ENCODE peak calls at places on chromosomes 5 and 9, in four cellular contexts. One of them, this sample, is unnamed. For H3K9me2, the result is how much of the 10 kb centered on the place peaks cover.

GRCh38 chr9:121945849-121946248 is 147.3 kb downstream of the TTLL11 start:
- DNase-seq in GM23248: peak
- DNase-seq in hepatocyte: no peak
- DNase-seq in PC-3: peak
- DNase-seq in this sample: peak

GRCh38 chr5:17340816-17341215 is 123.4 kb downstream of the BASP1 start:
- DNase-seq in GM23248: no peak
- DNase-seq in hepatocyte: no peak
- DNase-seq in PC-3: no peak
- DNase-seq in this sample: no peak

GRCh38 chr5:168578506-168579205 is 512 bp downstream of the PANK3 start:
- DNase-seq in GM23248: no peak
- DNase-seq in hepatocyte: peak
- DNase-seq in PC-3: no peak
- DNase-seq in this sample: no peak

GRCh38 chr5:131224387-131225191 is 39.3 kb upstream of the CDC42SE2 start:
- DNase-seq in GM23248: no peak
- DNase-seq in hepatocyte: no peak
- DNase-seq in PC-3: no peak
- DNase-seq in this sample: no peak

GRCh38 chr9:98502311-98502975 is 206.3 kb downstream of the GABBR2 start:
- DNase-seq in GM23248: peak
- DNase-seq in hepatocyte: peak
- DNase-seq in PC-3: no peak
- DNase-seq in this sample: no peak

GRCh38 chr5:152113401-152113800 is 188.8 kb upstream of the GLRA1 start:
- DNase-seq in GM23248: no peak
- DNase-seq in hepatocyte: no peak
- DNase-seq in PC-3: no peak
- DNase-seq in this sample: no peak

GRCh38 chr9:1366300-1366699 is 316.1 kb downstream of the DMRT2 start:
- DNase-seq in GM23248: no peak
- DNase-seq in hepatocyte: no peak
- DNase-seq in PC-3: no peak
- DNase-seq in this sample: no peak

GRCh38 chr5:84494453-84494852 is 109.8 kb upstream of the EDIL3 start:
- DNase-seq in GM23248: peak
- DNase-seq in hepatocyte: no peak
- DNase-seq in PC-3: peak
- DNase-seq in this sample: no peak

GRCh38 chr5:179869641-179870402 is 11.2 kb upstream of the MRNIP start:
- DNase-seq in GM23248: no peak
- DNase-seq in hepatocyte: no peak
- DNase-seq in PC-3: no peak
- DNase-seq in this sample: no peak

GRCh38 chr5:132540764-132541163 is 2.6 kb downstream of the IL5 start:
- DNase-seq in GM23248: no peak
- DNase-seq in hepatocyte: no peak
- DNase-seq in PC-3: no peak
- DNase-seq in this sample: no peak

GRCh38 chr9:131731237-131731995 is 8.5 kb downstream of the RAPGEF1 start:
- DNase-seq in GM23248: peak
- DNase-seq in hepatocyte: no peak
- DNase-seq in PC-3: peak
- DNase-seq in this sample: no peak

GRCh38 chr9:128568470-128569083 is 16.2 kb downstream of the SPTAN1 start:
- DNase-seq in GM23248: peak
- DNase-seq in hepatocyte: no peak
- DNase-seq in PC-3: no peak
- DNase-seq in this sample: no peak

GRCh38 chr5:1476181-1476966 is 31.1 kb upstream of the SLC6A3 start:
- DNase-seq in GM23248: no peak
- DNase-seq in hepatocyte: no peak
- DNase-seq in PC-3: no peak
- DNase-seq in this sample: no peak

GRCh38 chr9:101333490-101333889 is 51.3 kb downstream of the BAAT start:
- DNase-seq in GM23248: no peak
- DNase-seq in hepatocyte: no peak
- DNase-seq in PC-3: peak
- DNase-seq in this sample: no peak

GRCh38 chr5:179781846-179782245 is 11.9 kb upstream of the LTC4S start:
- DNase-seq in GM23248: no peak
- DNase-seq in hepatocyte: no peak
- DNase-seq in PC-3: no peak
- DNase-seq in this sample: no peak

GRCh38 chr5:91123896-91124295 is 259.2 kb downstream of the ARRDC3 start:
- DNase-seq in GM23248: peak
- DNase-seq in hepatocyte: no peak
- DNase-seq in PC-3: no peak
- DNase-seq in this sample: no peak

GRCh38 chr9:97397220-97397619 is 14.7 kb upstream of the TDRD7 start:
- DNase-seq in GM23248: peak
- DNase-seq in hepatocyte: no peak
- DNase-seq in PC-3: peak
- DNase-seq in this sample: no peak

GRCh38 chr5:67262202-67262601 is 65.6 kb upstream of the CD180 start:
- DNase-seq in GM23248: no peak
- DNase-seq in hepatocyte: no peak
- DNase-seq in PC-3: no peak
- DNase-seq in this sample: no peak

GRCh38 chr5:135018457-135018856 is 15.6 kb downstream of the PITX1 start:
- DNase-seq in GM23248: no peak
- DNase-seq in hepatocyte: no peak
- DNase-seq in PC-3: no peak
- DNase-seq in this sample: no peak
- H3K27ac ChIP-seq in GM23248: no peak
- H3K27ac ChIP-seq in hepatocyte: no peak
- H3K27ac ChIP-seq in PC-3: no peak
- H3K27ac ChIP-seq in this sample: no peak

GRCh38 chr5:142015781-142016533 is 3.1 kb upstream of the GNPDA1 start:
- DNase-seq in GM23248: peak
- DNase-seq in hepatocyte: peak
- DNase-seq in PC-3: peak
- DNase-seq in this sample: peak
- H2AFZ ChIP-seq in GM23248: peak
- H2AFZ ChIP-seq in hepatocyte: no peak
- H2AFZ ChIP-seq in PC-3: peak
- H2AFZ ChIP-seq in this sample: peak

DNA sequence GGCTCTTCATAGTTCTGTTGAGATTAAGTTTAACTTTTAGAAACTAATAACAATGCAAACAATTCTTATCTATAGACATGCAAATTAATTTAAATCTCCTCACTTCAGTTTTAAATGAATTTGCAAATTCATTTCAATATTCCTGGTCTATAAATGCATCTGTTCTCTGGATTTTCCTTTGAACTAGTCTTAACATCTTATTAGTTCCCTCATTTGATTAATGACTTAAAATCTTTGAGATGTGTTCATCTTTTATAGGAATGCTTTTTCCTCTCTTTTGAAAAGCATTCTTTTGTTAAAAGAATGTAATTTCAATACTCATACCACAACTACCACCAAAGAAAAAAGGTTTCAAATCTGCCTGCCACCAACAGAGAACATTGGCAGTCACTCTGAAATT is 169.4 kb downstream of the RASEF start:
- DNase-seq in GM23248: no peak
- DNase-seq in hepatocyte: no peak
- DNase-seq in PC-3: no peak
- DNase-seq in this sample: no peak
- H3K9me2 ChIP-seq in GM23248: under half
- H3K9me2 ChIP-seq in hepatocyte: under half
- H3K9me2 ChIP-seq in PC-3: under half
- H3K9me2 ChIP-seq in this sample: under half

DNA sequence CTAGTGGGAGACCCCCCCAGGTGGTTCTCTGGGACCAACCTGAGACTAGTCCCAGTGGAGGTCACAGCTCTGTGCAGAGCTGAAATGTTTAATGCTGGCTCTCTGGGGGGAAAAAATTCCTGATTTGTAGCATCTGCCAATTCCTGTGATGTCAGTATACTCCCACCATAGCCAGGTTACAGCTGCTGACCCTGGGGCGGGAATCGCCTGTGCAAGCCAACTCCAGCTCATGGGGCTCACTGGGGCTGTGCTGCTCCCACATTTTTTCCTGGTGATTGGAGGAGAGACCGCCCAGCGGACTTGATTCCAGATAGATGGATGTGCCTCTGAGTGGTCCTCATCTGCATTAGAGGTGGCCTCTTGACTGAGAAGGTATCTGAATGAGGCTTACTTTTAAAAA is 47.7 kb upstream of the NCS1 start:
- DNase-seq in GM23248: no peak
- DNase-seq in hepatocyte: no peak
- DNase-seq in PC-3: no peak
- DNase-seq in this sample: no peak
- H3K27ac ChIP-seq in GM23248: no peak
- H3K27ac ChIP-seq in hepatocyte: no peak
- H3K27ac ChIP-seq in PC-3: no peak
- H3K27ac ChIP-seq in this sample: no peak

GRCh38 chr9:21031818-21032203 is 371 bp upstream of the HACD4 start:
- DNase-seq in GM23248: no peak
- DNase-seq in hepatocyte: no peak
- DNase-seq in PC-3: no peak
- DNase-seq in this sample: no peak
- H2AFZ ChIP-seq in GM23248: peak
- H2AFZ ChIP-seq in hepatocyte: peak
- H2AFZ ChIP-seq in PC-3: no peak
- H2AFZ ChIP-seq in this sample: peak

GRCh38 chr9:82894961-82895902 is 167.7 kb downstream of the RASEF start:
- DNase-seq in GM23248: no peak
- DNase-seq in hepatocyte: peak
- DNase-seq in PC-3: no peak
- DNase-seq in this sample: no peak
- H3K9me2 ChIP-seq in GM23248: under half
- H3K9me2 ChIP-seq in hepatocyte: under half
- H3K9me2 ChIP-seq in PC-3: under half
- H3K9me2 ChIP-seq in this sample: under half

DNA sequence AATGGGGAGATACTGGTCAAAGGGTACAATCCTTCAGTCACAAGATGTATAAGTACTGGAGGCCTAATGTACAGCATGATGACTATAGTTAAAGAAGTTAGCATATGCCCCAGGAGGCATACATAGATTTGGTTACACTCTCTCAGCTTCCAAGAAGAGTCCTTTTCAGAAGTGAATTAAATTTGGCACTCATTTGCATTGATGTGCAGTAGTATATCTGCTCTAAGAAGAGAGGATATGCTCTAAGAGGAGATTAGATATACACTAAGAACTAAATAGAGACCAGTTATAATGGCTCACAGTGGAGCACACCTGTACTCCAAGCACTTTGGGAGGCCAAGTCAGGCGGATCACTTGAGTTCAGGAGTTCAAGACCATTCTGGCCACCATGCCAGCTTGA is 139.5 kb upstream of the MINAR2 start:
- DNase-seq in GM23248: no peak
- DNase-seq in hepatocyte: no peak
- DNase-seq in PC-3: no peak
- DNase-seq in this sample: no peak
- H3K27ac ChIP-seq in GM23248: no peak
- H3K27ac ChIP-seq in hepatocyte: no peak
- H3K27ac ChIP-seq in PC-3: no peak
- H3K27ac ChIP-seq in this sample: no peak